ENCODE peak calls at places on chromosomes 7 and 10, in seven cellular contexts. T is hepatocyte; V is PC-3; R is fibroblast of lung; G is OCI-LY7; C is CD4-positive, alpha-beta memory T cell; S is left lung. B is an unnamed sample.

GRCh38 chr10:13865758-13866491 is 279.2 kb downstream of the PRPF18 start:
- DNase-seq in G (no peak), T (no peak), V (peak; percentile 86), R (peak; percentile 84), S (no peak), C (no peak), B (no peak)

GRCh38 chr10:35986756-35987467 is 344.8 kb upstream of the FZD8 start:
- DNase-seq in S (no peak), T (no peak), V (no peak), G (no peak), R (no peak), C (no peak), B (no peak)

GRCh38 chr7:3888096-3888495 is 587.0 kb downstream of the SDK1 start:
- DNase-seq in R (no peak), V (no peak), G (no peak), S (no peak), C (no peak), T (no peak), B (no peak)

GRCh38 chr10:88004451-88004850 is 141.0 kb downstream of the PTEN start:
- DNase-seq in C (no peak), G (no peak), V (no peak), S (no peak), T (no peak), R (peak; percentile 75), B (no peak)

GRCh38 chr7:117505238-117505637 is 25.4 kb downstream of the CFTR start:
- DNase-seq in C (no peak), T (no peak), S (no peak), R (no peak), V (no peak), G (no peak), B (no peak)

GRCh38 chr7:41627921-41628320 is 75.0 kb downstream of the INHBA start:
- DNase-seq in G (no peak), C (no peak), V (no peak), T (no peak), S (no peak), R (peak; percentile 14), B (no peak)

GRCh38 chr7:157745721-157746709 is 409.2 kb downstream of the DNAJB6 start:
- DNase-seq in S (no peak), V (no peak), T (no peak), R (no peak), G (no peak), C (no peak), B (no peak)

GRCh38 chr7:2807846-2808772 is 36.0 kb downstream of the GNA12 start:
- DNase-seq in C (no peak), V (no peak), T (no peak), R (no peak), G (no peak), S (no peak), B (no peak)

GRCh38 chr10:96130326-96130758 is 245 bp downstream of the ZNF518A start:
- DNase-seq in S (peak; percentile 77), G (peak; percentile 92), V (peak; percentile 7), C (no peak), T (peak; percentile 90), R (peak; percentile 85), B (no peak)

GRCh38 chr10:1550291-1550595 is 187.1 kb downstream of the ADARB2 start:
- DNase-seq in R (no peak), S (no peak), T (no peak), V (no peak), G (no peak), C (no peak), B (no peak)

GRCh38 chr10:43930243-43930642 is 281.6 kb upstream of the ZNF32 start:
- DNase-seq in T (no peak), G (no peak), R (no peak), V (no peak), C (no peak), S (no peak), B (no peak)

GRCh38 chr10:110176626-110177025 is 30.8 kb upstream of the MXI1 start:
- DNase-seq in G (no peak), V (no peak), C (no peak), S (no peak), R (peak; percentile 7), T (no peak), B (no peak)

GRCh38 chr7:70700055-70700934 is 431.6 kb upstream of the GALNT17 start:
- DNase-seq in S (no peak), R (no peak), T (no peak), G (peak; percentile 65), V (no peak), C (no peak), B (no peak)

GRCh38 chr10:110460111-110460809 is 37.4 kb upstream of the DUSP5 start:
- DNase-seq in T (no peak), V (peak; percentile 44), G (peak; percentile 92), C (peak; percentile 27), S (no peak), R (peak; percentile 44), B (no peak)

DNA sequence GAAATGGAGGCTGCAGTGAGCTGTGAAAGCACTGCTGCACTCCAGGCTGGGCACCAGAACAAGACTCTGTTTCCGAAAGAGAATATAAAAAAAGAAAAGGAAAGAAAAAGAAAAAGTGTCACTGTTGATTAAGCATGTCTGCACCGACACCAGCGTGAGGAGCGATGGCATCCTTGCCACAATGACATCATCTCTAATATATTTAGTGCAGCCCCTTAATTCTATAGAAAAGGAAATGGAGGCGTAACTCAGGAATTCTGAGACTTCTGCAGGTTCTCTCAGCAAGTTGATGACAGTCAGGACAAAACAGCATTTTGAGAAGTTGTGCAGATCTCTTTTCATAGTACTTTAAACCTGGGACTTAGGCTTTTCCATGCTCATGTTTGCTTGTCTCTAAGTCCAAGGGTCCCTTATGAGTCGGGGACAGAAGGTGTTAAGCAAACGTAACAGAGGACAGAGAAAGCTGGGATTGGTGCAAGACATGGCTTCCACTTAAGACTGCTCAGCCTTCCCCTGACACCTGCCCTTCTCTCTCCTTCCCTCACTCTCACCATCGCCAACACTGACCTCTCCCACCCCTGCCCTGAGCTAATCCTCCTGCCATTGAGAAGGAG is 16.9 kb upstream of the ANKRD1 start:
- DNase-seq in C (no peak), R (no peak), V (no peak), S (no peak), T (no peak), G (no peak), B (no peak)
- H3K27ac ChIP-seq in C (no peak overlapping the region), R (no peak overlapping the region), V (no peak overlapping the region), S (no peak overlapping the region), T (peak overlapping the region; percentile 58), G (no peak overlapping the region), B (no peak overlapping the region)

GRCh38 chr10:122460891-122461293 is 461 bp upstream of the HTRA1 start:
- DNase-seq in C (no peak), V (no peak), T (no peak), G (no peak), S (no peak), R (peak; percentile 12), B (no peak)

GRCh38 chr10:122461367-122461728 is at the start of gene HTRA1:
- DNase-seq in T (no peak), G (no peak), C (no peak), S (peak; percentile 79), V (peak; percentile 45), R (peak; percentile 64), B (no peak)

GRCh38 chr10:122462533-122463465 is 1.4 kb downstream of the HTRA1 start:
- DNase-seq in T (peak; percentile 27), S (no peak), C (no peak), V (peak; percentile 19), R (peak; percentile 53), G (no peak), B (no peak)

GRCh38 chr10:122463466-122464157 is 2.3 kb downstream of the HTRA1 start:
- DNase-seq in T (no peak), S (no peak), R (no peak), C (no peak), G (no peak), V (no peak), B (no peak)

DNA sequence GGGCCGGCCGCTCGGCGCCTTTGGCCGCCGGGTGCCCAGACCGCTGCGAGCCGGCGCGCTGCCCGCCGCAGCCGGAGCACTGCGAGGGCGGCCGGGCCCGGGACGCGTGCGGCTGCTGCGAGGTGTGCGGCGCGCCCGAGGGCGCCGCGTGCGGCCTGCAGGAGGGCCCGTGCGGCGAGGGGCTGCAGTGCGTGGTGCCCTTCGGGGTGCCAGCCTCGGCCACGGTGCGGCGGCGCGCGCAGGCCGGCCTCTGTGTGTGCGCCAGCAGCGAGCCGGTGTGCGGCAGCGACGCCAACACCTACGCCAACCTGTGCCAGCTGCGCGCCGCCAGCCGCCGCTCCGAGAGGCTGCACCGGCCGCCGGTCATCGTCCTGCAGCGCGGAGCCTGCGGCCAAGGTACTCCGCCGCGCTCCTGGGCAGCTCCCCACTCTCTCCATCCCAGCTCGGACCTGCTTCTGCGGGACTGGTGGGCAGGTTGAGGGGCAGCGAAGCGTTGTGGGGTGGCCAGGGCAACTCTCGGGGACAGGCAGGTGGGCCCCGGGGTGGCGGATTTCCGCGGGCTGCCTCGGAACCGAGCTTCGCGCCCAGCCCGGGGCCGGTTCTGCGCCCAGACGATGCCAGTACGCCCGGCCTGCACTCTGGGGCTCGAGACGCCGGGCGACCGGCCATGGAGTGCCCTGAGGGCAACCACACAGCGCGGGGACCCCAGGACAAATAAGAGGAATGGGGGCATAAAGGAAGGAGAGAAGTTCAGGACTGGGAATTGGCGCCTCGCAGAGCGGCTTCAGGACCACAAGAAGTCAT is 578 bp downstream of the HTRA1 start:
- DNase-seq in C (no peak), G (no peak), V (peak; percentile 15), S (no peak), R (peak; percentile 39), T (peak; percentile 60), B (no peak)
- H3K27ac ChIP-seq in C (no peak overlapping the region), G (no peak overlapping the region), V (no peak overlapping the region), S (peak overlapping the region; percentile 41), R (peak overlapping the region; percentile 56), T (peak overlapping the region; percentile 12), B (no peak overlapping the region)

GRCh38 chr10:11209810-11210141 is 192.1 kb downstream of the CELF2 start:
- DNase-seq in V (no peak), R (no peak), S (no peak), C (no peak), T (no peak), G (no peak), B (no peak)

GRCh38 chr10:11210211-11210922 is 192.7 kb downstream of the CELF2 start:
- DNase-seq in T (no peak), S (peak; percentile 70), R (no peak), G (no peak), V (no peak), C (no peak), B (no peak)

GRCh38 chr10:11207276-11207809 is 189.7 kb downstream of the CELF2 start:
- DNase-seq in T (no peak), V (no peak), G (no peak), C (no peak), R (no peak), S (no peak), B (no peak)

GRCh38 chr10:11208908-11209809 is 191.5 kb downstream of the CELF2 start:
- DNase-seq in T (no peak), V (no peak), C (peak; percentile 25), G (no peak), R (no peak), S (no peak), B (peak; percentile 16)

DNA sequence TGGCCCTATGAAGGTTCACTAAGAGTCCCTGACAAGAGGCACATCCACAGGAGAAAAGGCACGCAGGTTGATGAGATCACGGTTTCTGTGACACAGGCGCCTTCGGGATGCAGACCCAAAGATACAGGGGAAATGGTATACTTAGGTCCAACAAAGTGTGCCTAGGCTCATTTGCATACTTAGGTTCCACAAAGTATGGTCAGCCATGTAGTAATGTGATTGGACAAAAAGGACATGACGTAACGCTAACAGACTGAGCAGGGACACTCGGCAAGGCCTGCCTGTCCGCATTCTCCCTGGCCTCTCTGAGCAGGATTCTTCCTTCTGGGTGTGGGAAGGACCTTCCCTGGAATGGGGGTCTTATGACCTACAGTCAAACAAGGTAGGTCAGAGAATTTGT is 190.6 kb downstream of the CELF2 start:
- DNase-seq in V (no peak), T (no peak), C (no peak), R (no peak), G (no peak), S (no peak), B (no peak)
- H3K27ac ChIP-seq in V (no peak overlapping the region), T (no peak overlapping the region), C (peak overlapping the region; percentile 52), R (no peak overlapping the region), G (no peak overlapping the region), S (no peak overlapping the region), B (peak overlapping the region; percentile 70)

GRCh38 chr10:131902691-131903090 is 1.9 kb downstream of the PPP2R2D start:
- DNase-seq in G (no peak), V (no peak), S (no peak), R (no peak), C (no peak), T (no peak), B (no peak)
- H3K27ac ChIP-seq in G (no peak overlapping the region), V (no peak overlapping the region), S (no peak overlapping the region), R (no peak overlapping the region), C (no peak overlapping the region), T (no peak overlapping the region), B (peak overlapping the region; percentile 94)